ENCODE peak calls at places on chromosomes 13 and 19, in five cellular contexts. B, C, E, Y and J are unnamed samples. For H3K27me3, the result is how much of the 10 kb centered on the place peaks cover.

GRCh38 chr19:33497778-33498175 is 23.8 kb downstream of the PEPD start:
- DNase-seq in Y (no peak), B (no peak), E (no peak), C (no peak), J (no peak)

GRCh38 chr13:48902421-48902820 is 73.3 kb upstream of the FNDC3A start:
- DNase-seq in C (no peak), B (peak), Y (no peak), E (peak), J (no peak)

GRCh38 chr19:30882411-30883005 is 466.7 kb downstream of the TSHZ3 start:
- DNase-seq in B (no peak), C (no peak), Y (no peak), E (no peak), J (no peak)

GRCh38 chr19:9597027-9597426 is 12.7 kb upstream of the ZNF121 start:
- DNase-seq in C (no peak), Y (no peak), B (no peak), E (peak), J (no peak)

GRCh38 chr13:94707400-94708021 is 4.8 kb downstream of the SOX21 start:
- DNase-seq in E (no peak), C (peak), B (no peak), Y (no peak), J (no peak)

GRCh38 chr13:94464771-94465170 is 14.7 kb downstream of the DCT start:
- DNase-seq in Y (no peak), C (no peak), E (no peak), B (no peak), J (no peak)

GRCh38 chr19:41548954-41549688 is 26.8 kb upstream of the CEACAM21 start:
- DNase-seq in E (no peak), C (no peak), Y (no peak), B (no peak), J (no peak)

GRCh38 chr19:55157064-55157908 is at the start of gene TNNI3:
- DNase-seq in C (no peak), B (no peak), E (no peak), Y (no peak), J (no peak)

GRCh38 chr13:33931397-33931987 is 113.5 kb downstream of the RFC3 start:
- DNase-seq in E (peak), B (no peak), Y (no peak), C (peak), J (no peak)

GRCh38 chr13:89968468-89968867 is 1379.0 kb upstream of the MIR17HG start:
- DNase-seq in C (no peak), Y (no peak), B (no peak), E (no peak), J (no peak)

GRCh38 chr13:113275387-113275786 is 21.7 kb upstream of the LAMP1 start:
- DNase-seq in Y (no peak), E (peak), C (peak), B (peak), J (no peak)

GRCh38 chr13:46575321-46575721 is 22.4 kb downstream of the LRCH1 start:
- DNase-seq in B (no peak), E (no peak), C (no peak), Y (no peak), J (no peak)

GRCh38 chr19:2150794-2151338 is 500 bp downstream of the AP3D1 start:
- DNase-seq in B (peak), Y (no peak), E (peak), C (no peak), J (no peak)

GRCh38 chr13:76481738-76482137 is 404.5 kb downstream of the KCTD12 start:
- DNase-seq in C (no peak), B (no peak), E (peak), Y (no peak), J (no peak)

GRCh38 chr13:43303040-43303729 is 279.8 kb downstream of the DNAJC15 start:
- DNase-seq in C (peak), B (no peak), E (peak), Y (no peak), J (no peak)

GRCh38 chr19:29260477-29261317 is 47.7 kb upstream of the UQCRFS1 start:
- DNase-seq in C (peak), Y (no peak), E (no peak), B (no peak), J (peak)

GRCh38 chr19:45693168-45693788 is 812 bp downstream of the QPCTL start:
- DNase-seq in C (peak), Y (peak), B (peak), E (peak), J (peak)

GRCh38 chr13:28040977-28041376 is 52.5 kb upstream of the URAD start:
- DNase-seq in B (no peak), C (no peak), E (no peak), Y (no peak), J (no peak)
- H3K27me3 ChIP-seq in B (under half), C (half or more), E (under half), Y (under half), J (under half)

DNA sequence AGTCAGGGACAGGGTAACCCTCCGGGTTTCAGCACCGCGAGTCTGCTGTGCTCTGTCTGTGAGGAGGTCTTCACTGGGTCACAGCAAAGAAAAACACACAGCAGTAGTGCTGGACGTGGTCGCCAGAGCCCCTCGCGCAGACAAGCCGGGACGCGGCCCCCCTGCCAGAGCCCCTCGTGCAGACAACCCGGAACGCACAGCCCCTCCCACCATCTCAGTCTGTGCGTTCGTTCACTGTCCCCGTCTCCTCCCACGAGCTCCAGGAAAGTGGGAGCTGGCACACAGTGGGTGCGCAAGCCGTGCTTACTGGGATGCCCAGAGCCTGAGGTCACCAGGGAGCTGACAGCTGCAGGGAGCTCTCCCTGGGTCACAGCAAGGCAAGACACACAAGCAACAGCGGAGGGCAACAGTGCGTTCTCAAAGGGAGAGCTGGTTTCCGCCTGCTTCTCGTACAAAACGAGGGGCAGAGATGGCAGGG is 3.2 kb upstream of the PLPP2 start:
- DNase-seq in Y (no peak), B (no peak), E (peak), C (no peak), J (no peak)
- H3K27me3 ChIP-seq in Y (under half), B (under half), E (under half), C (under half), J (half or more)

GRCh38 chr19:17679526-17680234 is 8.5 kb downstream of the UNC13A start:
- DNase-seq in C (no peak), Y (no peak), B (no peak), E (no peak), J (no peak)
- H3K27me3 ChIP-seq in C (under half), Y (under half), B (under half), E (under half), J (half or more)

GRCh38 chr13:111117961-111118360 is 2.9 kb downstream of the ARHGEF7 start:
- DNase-seq in C (no peak), E (no peak), B (no peak), Y (no peak), J (no peak)
- H3K27me3 ChIP-seq in C (half or more), E (half or more), B (under half), Y (under half), J (under half)

DNA sequence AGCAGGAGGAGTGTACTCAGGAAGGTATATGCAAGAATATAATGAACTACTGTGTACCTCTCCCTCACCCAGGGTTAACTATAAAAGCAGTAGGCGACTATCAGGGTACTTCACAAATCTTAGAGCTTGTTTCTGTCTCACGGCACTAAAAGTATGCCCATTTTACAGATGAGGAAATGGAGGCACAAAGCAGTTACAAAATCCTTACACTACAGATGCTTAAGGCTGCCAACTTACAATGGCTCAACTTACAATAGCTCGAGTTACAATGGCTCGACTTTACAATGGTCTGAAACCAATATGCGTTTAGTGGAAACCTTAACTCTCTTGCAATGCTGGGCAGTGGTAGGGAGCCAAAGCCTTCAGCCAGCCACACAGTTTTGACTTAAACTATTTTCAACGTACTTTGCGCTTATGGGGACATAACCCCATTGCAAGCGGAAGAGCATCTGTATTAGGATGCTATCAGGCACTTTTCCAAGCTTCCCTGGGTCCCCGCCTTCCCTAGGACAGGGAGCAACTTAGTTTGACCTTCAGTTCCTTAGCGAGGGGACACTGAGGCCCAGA is 4.1 kb downstream of the FCER2 start:
- DNase-seq in Y (no peak), E (no peak), C (no peak), B (no peak), J (no peak)
- H3K27me3 ChIP-seq in Y (under half), E (under half), C (under half), B (under half), J (under half)

GRCh38 chr19:3245050-3245449 is 20.6 kb downstream of the CELF5 start:
- DNase-seq in C (no peak), E (no peak), B (no peak), Y (no peak), J (no peak)
- H3K27me3 ChIP-seq in C (under half), E (under half), B (under half), Y (under half), J (under half)

GRCh38 chr19:38561658-38562057 is 56.1 kb downstream of the MAP4K1 start:
- DNase-seq in B (no peak), Y (no peak), E (no peak), C (no peak), J (no peak)

GRCh38 chr19:38562096-38562495 is 55.7 kb downstream of the MAP4K1 start:
- DNase-seq in C (no peak), Y (no peak), E (no peak), B (no peak), J (no peak)

GRCh38 chr19:38559428-38560401 is 58.0 kb downstream of the MAP4K1 start:
- DNase-seq in B (no peak), C (no peak), E (peak), Y (no peak), J (no peak)

GRCh38 chr19:38563475-38563874 is 54.3 kb downstream of the MAP4K1 start:
- DNase-seq in C (no peak), E (no peak), Y (no peak), B (no peak), J (no peak)

DNA sequence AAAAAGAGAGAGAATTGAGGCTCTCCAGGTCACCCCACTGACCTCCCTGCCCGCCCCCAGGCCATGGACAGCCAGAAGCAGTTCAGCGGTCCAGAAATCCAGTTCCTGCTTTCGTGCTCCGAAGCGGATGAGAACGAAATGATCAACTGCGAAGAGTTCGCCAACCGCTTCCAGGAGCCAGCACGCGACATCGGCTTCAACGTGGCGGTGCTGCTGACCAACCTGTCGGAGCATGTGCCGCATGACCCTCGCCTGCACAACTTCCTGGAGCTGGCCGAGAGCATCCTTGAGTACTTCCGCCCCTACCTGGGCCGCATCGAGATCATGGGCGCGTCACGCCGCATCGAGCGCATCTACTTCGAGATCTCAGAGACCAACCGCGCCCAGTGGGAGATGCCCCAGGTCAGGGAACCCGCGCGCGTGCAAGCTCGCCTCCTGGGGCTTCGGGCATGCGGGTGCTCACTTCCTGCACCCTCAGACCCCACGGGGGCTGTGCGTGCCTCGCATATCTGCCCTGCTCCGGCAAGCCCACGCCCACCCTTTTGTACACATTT is 56.6 kb downstream of the MAP4K1 start:
- DNase-seq in E (no peak), Y (no peak), C (no peak), B (no peak), J (no peak)
- H3K27me3 ChIP-seq in E (under half), Y (under half), C (under half), B (under half), J (under half)